ENCODE peak calls at places on chromosomes 13 and 19, in five cellular contexts. I is activated CD4-positive, alpha-beta T cell treated with anti-CD3 and anti-CD28 coated beads for 36 hours; P is iris pigment epithelial cell; F is GM04504; C is NCI-H82. R is an unnamed sample.
A peak's percentile ranks its signal among the peaks of the same experiment; 100 is the strongest.

GRCh38 chr13:98445340-98446233 is 131.3 kb downstream of the STK24 start:
- DNase-seq in I (peak; percentile 89), P (peak; percentile 36), F (no peak), C (peak; percentile 80), R (peak; percentile 55)

GRCh38 chr13:59356607-59357006 is 807.1 kb downstream of the DIAPH3 start:
- DNase-seq in C (no peak), F (no peak), P (peak; percentile 54), I (no peak), R (no peak)

GRCh38 chr13:44748439-44748838 is 172.3 kb upstream of the TSC22D1 start:
- DNase-seq in I (no peak), P (no peak), F (no peak), C (no peak), R (no peak)

GRCh38 chr13:71775946-71776345 is 91.1 kb downstream of the DACH1 start:
- DNase-seq in C (no peak), I (no peak), F (no peak), P (no peak), R (no peak)

GRCh38 chr13:30869491-30869890 is 36.6 kb upstream of the MEDAG start:
- DNase-seq in I (no peak), C (no peak), F (no peak), P (no peak), R (no peak)

GRCh38 chr13:87274209-87274819 is 396.9 kb upstream of the SLITRK5 start:
- DNase-seq in C (peak; percentile 89), F (no peak), P (peak; percentile 28), I (peak; percentile 54), R (peak; percentile 36)

GRCh38 chr13:112124100-112124499 is 57.2 kb downstream of the SOX1 start:
- DNase-seq in I (no peak), C (no peak), P (no peak), F (no peak), R (no peak)

GRCh38 chr13:78247362-78247761 is 328.7 kb upstream of the EDNRB start:
- DNase-seq in F (no peak), C (no peak), P (no peak), I (no peak), R (no peak)

GRCh38 chr13:44211753-44212152 is 161.9 kb upstream of the SERP2 start:
- DNase-seq in I (no peak), P (no peak), C (peak; percentile 95), F (no peak), R (no peak)

GRCh38 chr19:16627928-16628182 is 149 bp downstream of the MED26 start:
- DNase-seq in C (no peak), I (no peak), P (no peak), F (no peak), R (no peak)

GRCh38 chr13:36297259-36297599 is 385 bp downstream of the CCDC169 start:
- DNase-seq in C (peak; percentile 40), P (peak; percentile 32), I (no peak), F (no peak), R (no peak)

GRCh38 chr13:33375421-33375820 is 89.9 kb upstream of the STARD13 start:
- DNase-seq in I (no peak), C (no peak), P (no peak), F (no peak), R (peak; percentile 43)

GRCh38 chr13:100694722-100695644 is 20.4 kb upstream of the TMTC4 start:
- DNase-seq in I (peak; percentile 39), F (no peak), P (peak; percentile 67), C (peak; percentile 80), R (no peak)

GRCh38 chr19:33296473-33297060 is 5.8 kb downstream of the CEBPA start:
- DNase-seq in P (no peak), I (no peak), C (no peak), F (peak; percentile 60), R (no peak)

GRCh38 chr19:52270266-52270885 is 989 bp downstream of the ZNF766 start:
- DNase-seq in I (peak; percentile 24), C (peak; percentile 5), P (peak; percentile 40), F (peak; percentile 0), R (no peak)

GRCh38 chr19:19278315-19278714 is 5.2 kb upstream of the TM6SF2 start:
- DNase-seq in C (peak; percentile 61), P (no peak), F (no peak), I (no peak), R (no peak)

GRCh38 chr13:20798027-20798426 is 24.3 kb upstream of the EEF1AKMT1 start:
- DNase-seq in C (no peak), I (no peak), F (no peak), P (no peak), R (no peak)

GRCh38 chr13:96822900-96823299 is 171.4 kb downstream of the OXGR1 start:
- DNase-seq in I (peak; percentile 20), P (peak; percentile 48), F (no peak), C (peak; percentile 91), R (no peak)

GRCh38 chr13:23810842-23811241 is 78.4 kb downstream of the MIPEP start:
- DNase-seq in F (no peak), C (no peak), I (no peak), P (no peak), R (no peak)

GRCh38 chr19:15584541-15585115 is 30.4 kb upstream of the CYP4F8 start:
- DNase-seq in P (peak; percentile 45), I (peak; percentile 92), F (peak; percentile 10), C (peak; percentile 92), R (peak; percentile 34)

GRCh38 chr19:38850976-38851621 is 1.3 kb upstream of the HNRNPL start:
- DNase-seq in C (peak; percentile 79), P (peak; percentile 21), F (no peak), I (peak; percentile 60), R (no peak)

GRCh38 chr19:31350033-31350692 is 927 bp upstream of the TSHZ3 start:
- DNase-seq in P (no peak), C (peak; percentile 22), F (no peak), I (peak; percentile 18), R (no peak)

GRCh38 chr13:31116224-31116623 is 45.5 kb downstream of the HSPH1 start:
- DNase-seq in I (no peak), P (no peak), F (no peak), C (no peak), R (no peak)

GRCh38 chr13:97116754-97117153 is 105.4 kb upstream of the MBNL2 start:
- DNase-seq in F (no peak), P (peak; percentile 78), C (no peak), I (peak; percentile 21), R (no peak)

GRCh38 chr13:109369357-109370052 is 416.9 kb downstream of the IRS2 start:
- DNase-seq in C (no peak), F (no peak), I (no peak), P (no peak), R (no peak)

GRCh38 chr19:49520705-49521319 is 7.0 kb upstream of the RCN3 start:
- DNase-seq in C (no peak), P (no peak), I (no peak), F (no peak), R (no peak)

GRCh38 chr19:35476149-35476548 is 14.1 kb downstream of the KRTDAP start:
- DNase-seq in F (no peak), P (no peak), C (peak; percentile 5), I (peak; percentile 56), R (no peak)

GRCh38 chr13:26025771-26026170 is 26.0 kb downstream of the SHISA2 start:
- DNase-seq in I (no peak), F (no peak), P (no peak), C (no peak), R (no peak)

GRCh38 chr19:44738603-44739585 is 9.6 kb upstream of the BCL3 start:
- DNase-seq in C (no peak), P (no peak), I (no peak), F (no peak), R (no peak)

GRCh38 chr13:104650426-104650825 is 1584.2 kb upstream of the SLC10A2 start:
- DNase-seq in I (no peak), P (no peak), F (no peak), C (peak; percentile 62), R (no peak)

GRCh38 chr19:14695471-14695870 is 5.6 kb downstream of the ZNF333 start:
- DNase-seq in P (no peak), I (no peak), F (no peak), C (no peak), R (no peak)

GRCh38 chr13:97583884-97584497 is 150.0 kb downstream of the RAP2A start:
- DNase-seq in P (no peak), I (no peak), C (no peak), F (no peak), R (no peak)

GRCh38 chr19:49890349-49891311 is 6.1 kb downstream of the IL4I1 start:
- DNase-seq in F (no peak), I (peak; percentile 85), P (no peak), C (peak; percentile 86), R (no peak)

GRCh38 chr19:8452446-8453123 is 7.8 kb downstream of the HNRNPM start:
- DNase-seq in F (no peak), C (no peak), I (no peak), P (no peak), R (no peak)

GRCh38 chr13:80235131-80235530 is 105.8 kb downstream of the SPRY2 start:
- DNase-seq in I (no peak), P (peak; percentile 70), F (no peak), C (peak; percentile 7), R (no peak)

GRCh38 chr19:10289836-10290438 is at the start of gene ICAM5:
- DNase-seq in P (no peak), C (peak; percentile 84), F (no peak), I (peak; percentile 67), R (no peak)

GRCh38 chr19:32067686-32068085 is 277.7 kb upstream of the ZNF507 start:
- DNase-seq in P (no peak), C (no peak), F (no peak), I (no peak), R (no peak)

GRCh38 chr19:49157445-49158224 is at the start of gene TRPM4:
- DNase-seq in P (peak; percentile 74), C (peak; percentile 93), F (peak; percentile 47), I (peak; percentile 77), R (peak; percentile 66)

GRCh38 chr19:3499738-3500428 is 591 bp downstream of the DOHH start:
- DNase-seq in C (no peak), I (no peak), P (no peak), F (no peak), R (no peak)